ENCODE peak calls at places on chromosome 21, in nine cellular contexts. One of them, this sample, is unnamed.

GRCh38 chr21:18245493-18245967 is 897 bp downstream of the CHODL start:
- DNase-seq in OCI-LY7: no peak
- DNase-seq in GM23248: no peak
- DNase-seq in GM23338: no peak
- DNase-seq in SK-N-SH: peak; percentile 8
- DNase-seq in HCT116: no peak
- DNase-seq in Karpas-422: no peak
- DNase-seq in PC-9: no peak
- DNase-seq in MM.1S: no peak
- DNase-seq in this sample: peak; percentile 16

GRCh38 chr21:21898801-21899200 is 900.6 kb downstream of the NCAM2 start:
- DNase-seq in OCI-LY7: no peak
- DNase-seq in GM23248: no peak
- DNase-seq in GM23338: no peak
- DNase-seq in SK-N-SH: no peak
- DNase-seq in HCT116: no peak
- DNase-seq in Karpas-422: no peak
- DNase-seq in PC-9: no peak
- DNase-seq in MM.1S: no peak
- DNase-seq in this sample: no peak

GRCh38 chr21:27423906-27424595 is 457.2 kb upstream of the ADAMTS5 start:
- DNase-seq in OCI-LY7: no peak
- DNase-seq in GM23248: peak; percentile 47
- DNase-seq in GM23338: peak; percentile 65
- DNase-seq in SK-N-SH: no peak
- DNase-seq in HCT116: no peak
- DNase-seq in Karpas-422: no peak
- DNase-seq in PC-9: no peak
- DNase-seq in MM.1S: no peak
- DNase-seq in this sample: peak; percentile 14

GRCh38 chr21:41112740-41113692 is 54.9 kb upstream of the BACE2 start:
- DNase-seq in OCI-LY7: peak; percentile 3
- DNase-seq in GM23248: peak; percentile 92
- DNase-seq in GM23338: peak; percentile 11
- DNase-seq in SK-N-SH: peak; percentile 23
- DNase-seq in HCT116: no peak
- DNase-seq in Karpas-422: no peak
- DNase-seq in PC-9: peak; percentile 40
- DNase-seq in MM.1S: peak; percentile 52
- DNase-seq in this sample: peak; percentile 74

GRCh38 chr21:42085246-42086077 is 14.3 kb downstream of the UMODL1 start:
- DNase-seq in OCI-LY7: no peak
- DNase-seq in GM23248: no peak
- DNase-seq in GM23338: no peak
- DNase-seq in SK-N-SH: no peak
- DNase-seq in HCT116: no peak
- DNase-seq in Karpas-422: no peak
- DNase-seq in PC-9: no peak
- DNase-seq in MM.1S: no peak
- DNase-seq in this sample: no peak

GRCh38 chr21:42338730-42339715 is 11.8 kb downstream of the TFF2 start:
- DNase-seq in OCI-LY7: no peak
- DNase-seq in GM23248: no peak
- DNase-seq in GM23338: no peak
- DNase-seq in SK-N-SH: no peak
- DNase-seq in HCT116: no peak
- DNase-seq in Karpas-422: no peak
- DNase-seq in PC-9: no peak
- DNase-seq in MM.1S: no peak
- DNase-seq in this sample: no peak

GRCh38 chr21:41823166-41823565 is 56.0 kb downstream of the PRDM15 start:
- DNase-seq in OCI-LY7: no peak
- DNase-seq in GM23248: no peak
- DNase-seq in GM23338: no peak
- DNase-seq in SK-N-SH: no peak
- DNase-seq in HCT116: no peak
- DNase-seq in Karpas-422: no peak
- DNase-seq in PC-9: no peak
- DNase-seq in MM.1S: peak; percentile 80
- DNase-seq in this sample: no peak

GRCh38 chr21:45270306-45270821 is 17.3 kb downstream of the POFUT2 start:
- DNase-seq in OCI-LY7: no peak
- DNase-seq in GM23248: no peak
- DNase-seq in GM23338: peak; percentile 60
- DNase-seq in SK-N-SH: no peak
- DNase-seq in HCT116: no peak
- DNase-seq in Karpas-422: no peak
- DNase-seq in PC-9: no peak
- DNase-seq in MM.1S: no peak
- DNase-seq in this sample: no peak

GRCh38 chr21:45990049-45990711 is 8.6 kb downstream of the COL6A1 start:
- DNase-seq in OCI-LY7: no peak
- DNase-seq in GM23248: no peak
- DNase-seq in GM23338: no peak
- DNase-seq in SK-N-SH: no peak
- DNase-seq in HCT116: no peak
- DNase-seq in Karpas-422: no peak
- DNase-seq in PC-9: no peak
- DNase-seq in MM.1S: no peak
- DNase-seq in this sample: no peak

GRCh38 chr21:45001134-45002095 is 61.6 kb downstream of the SLX9 start:
- DNase-seq in OCI-LY7: no peak
- DNase-seq in GM23248: peak; percentile 91
- DNase-seq in GM23338: no peak
- DNase-seq in SK-N-SH: no peak
- DNase-seq in HCT116: no peak
- DNase-seq in Karpas-422: no peak
- DNase-seq in PC-9: peak; percentile 73
- DNase-seq in MM.1S: no peak
- DNase-seq in this sample: no peak

GRCh38 chr21:35602811-35603210 is 457.5 kb downstream of the SETD4 start:
- DNase-seq in OCI-LY7: no peak
- DNase-seq in GM23248: no peak
- DNase-seq in GM23338: no peak
- DNase-seq in SK-N-SH: no peak
- DNase-seq in HCT116: no peak
- DNase-seq in Karpas-422: peak; percentile 42
- DNase-seq in PC-9: no peak
- DNase-seq in MM.1S: no peak
- DNase-seq in this sample: no peak

GRCh38 chr21:46122241-46122671 is 24.3 kb downstream of the COL6A2 start:
- DNase-seq in OCI-LY7: no peak
- DNase-seq in GM23248: peak; percentile 98
- DNase-seq in GM23338: no peak
- DNase-seq in SK-N-SH: no peak
- DNase-seq in HCT116: no peak
- DNase-seq in Karpas-422: no peak
- DNase-seq in PC-9: no peak
- DNase-seq in MM.1S: no peak
- DNase-seq in this sample: no peak

GRCh38 chr21:38830667-38831525 is 25.2 kb downstream of the ETS2 start:
- DNase-seq in OCI-LY7: peak; percentile 78
- DNase-seq in GM23248: no peak
- DNase-seq in GM23338: no peak
- DNase-seq in SK-N-SH: no peak
- DNase-seq in HCT116: no peak
- DNase-seq in Karpas-422: peak; percentile 86
- DNase-seq in PC-9: no peak
- DNase-seq in MM.1S: no peak
- DNase-seq in this sample: no peak
- H3K9me2 ChIP-seq in OCI-LY7: no peaks in the 10 kb centered on the region
- H3K9me2 ChIP-seq in GM23248: no peaks in the 10 kb centered on the region
- H3K9me2 ChIP-seq in GM23338: no peaks in the 10 kb centered on the region
- H3K9me2 ChIP-seq in SK-N-SH: no peaks in the 10 kb centered on the region
- H3K9me2 ChIP-seq in HCT116: no peaks in the 10 kb centered on the region
- H3K9me2 ChIP-seq in Karpas-422: no peaks in the 10 kb centered on the region
- H3K9me2 ChIP-seq in PC-9: no peaks in the 10 kb centered on the region
- H3K9me2 ChIP-seq in MM.1S: no peaks in the 10 kb centered on the region
- H3K9me2 ChIP-seq in this sample: no peaks in the 10 kb centered on the region

DNA sequence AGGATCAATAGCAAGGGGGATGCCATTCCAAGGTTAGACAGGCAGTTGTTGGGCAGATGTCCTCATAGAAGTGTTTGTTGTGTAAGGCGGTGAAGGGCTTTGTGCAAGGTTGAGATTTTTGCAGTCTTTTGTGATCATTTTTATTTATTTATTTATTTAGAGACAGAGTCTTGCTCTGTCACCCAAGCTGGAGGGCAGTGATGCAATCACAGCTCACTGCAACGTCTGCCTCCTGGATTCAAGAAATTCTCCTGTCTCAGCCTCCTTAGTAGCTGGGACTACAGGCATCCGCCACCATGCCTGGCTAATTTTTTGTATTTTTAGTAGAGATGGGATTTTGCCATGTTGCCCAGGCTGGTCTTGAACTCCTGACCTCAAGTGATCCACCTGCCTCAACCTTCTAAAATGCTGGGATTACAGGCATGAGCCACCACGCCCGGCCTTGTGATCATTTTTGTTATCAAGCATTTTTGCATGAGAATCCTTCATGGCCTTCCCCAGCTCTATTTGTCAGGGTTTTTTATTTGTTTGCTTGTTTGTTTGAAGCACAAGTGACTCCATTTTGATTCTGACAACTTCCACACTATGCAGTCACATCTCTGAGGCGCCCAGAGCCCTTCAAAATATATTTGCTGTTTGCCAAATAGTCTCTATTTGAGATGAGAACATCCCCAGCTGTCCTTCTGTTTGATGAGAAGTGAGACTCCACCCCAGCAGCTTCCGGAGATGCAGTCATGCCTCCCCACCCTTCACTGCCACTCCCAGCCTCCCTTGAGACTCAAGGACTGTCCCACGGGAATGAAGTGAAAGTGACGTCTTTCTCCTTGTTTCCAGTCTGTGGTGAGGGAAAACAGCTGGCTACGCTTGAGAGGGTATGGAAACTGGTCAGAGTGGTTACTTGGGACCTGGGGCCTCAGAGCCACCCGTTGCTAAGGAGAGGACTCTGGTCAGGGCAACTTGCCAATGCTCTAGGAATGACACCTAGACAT is 38.0 kb downstream of the TMEM50B start:
- DNase-seq in OCI-LY7: peak; percentile 85
- DNase-seq in GM23248: peak; percentile 81
- DNase-seq in GM23338: no peak
- DNase-seq in SK-N-SH: no peak
- DNase-seq in HCT116: no peak
- DNase-seq in Karpas-422: peak; percentile 73
- DNase-seq in PC-9: peak; percentile 22
- DNase-seq in MM.1S: no peak
- DNase-seq in this sample: peak; percentile 16
- H3K4me1 ChIP-seq in OCI-LY7: peaks cover 61% of the 10 kb centered on the region
- H3K4me1 ChIP-seq in GM23248: peaks cover 13% of the 10 kb centered on the region
- H3K4me1 ChIP-seq in GM23338: no peaks in the 10 kb centered on the region
- H3K4me1 ChIP-seq in SK-N-SH: no peaks in the 10 kb centered on the region
- H3K4me1 ChIP-seq in HCT116: peaks cover 5% of the 10 kb centered on the region
- H3K4me1 ChIP-seq in Karpas-422: peaks cover 29% of the 10 kb centered on the region
- H3K4me1 ChIP-seq in PC-9: no peaks in the 10 kb centered on the region
- H3K4me1 ChIP-seq in MM.1S: no peaks in the 10 kb centered on the region
- H3K4me1 ChIP-seq in this sample: no peaks in the 10 kb centered on the region

GRCh38 chr21:16113052-16113715 is 383.4 kb downstream of the USP25 start:
- DNase-seq in OCI-LY7: no peak
- DNase-seq in GM23248: peak; percentile 40
- DNase-seq in GM23338: no peak
- DNase-seq in SK-N-SH: no peak
- DNase-seq in HCT116: no peak
- DNase-seq in Karpas-422: no peak
- DNase-seq in PC-9: no peak
- DNase-seq in MM.1S: no peak
- DNase-seq in this sample: no peak
- H3K4me2 ChIP-seq in OCI-LY7: no peak overlapping the region
- H3K4me2 ChIP-seq in GM23248: peak overlapping the region; percentile 30
- H3K4me2 ChIP-seq in GM23338: no peak overlapping the region
- H3K4me2 ChIP-seq in SK-N-SH: no peak overlapping the region
- H3K4me2 ChIP-seq in HCT116: no peak overlapping the region
- H3K4me2 ChIP-seq in Karpas-422: no peak overlapping the region
- H3K4me2 ChIP-seq in PC-9: no peak overlapping the region
- H3K4me2 ChIP-seq in MM.1S: no peak overlapping the region
- H3K4me2 ChIP-seq in this sample: no peak overlapping the region

GRCh38 chr21:29526545-29526944 is 227.8 kb downstream of the BACH1 start:
- DNase-seq in OCI-LY7: peak; percentile 12
- DNase-seq in GM23248: no peak
- DNase-seq in GM23338: no peak
- DNase-seq in SK-N-SH: no peak
- DNase-seq in HCT116: no peak
- DNase-seq in Karpas-422: no peak
- DNase-seq in PC-9: no peak
- DNase-seq in MM.1S: no peak
- DNase-seq in this sample: no peak

GRCh38 chr21:29524055-29524454 is 225.3 kb downstream of the BACH1 start:
- DNase-seq in OCI-LY7: no peak
- DNase-seq in GM23248: no peak
- DNase-seq in GM23338: no peak
- DNase-seq in SK-N-SH: no peak
- DNase-seq in HCT116: no peak
- DNase-seq in Karpas-422: no peak
- DNase-seq in PC-9: no peak
- DNase-seq in MM.1S: no peak
- DNase-seq in this sample: no peak

GRCh38 chr21:29520146-29520545 is 221.4 kb downstream of the BACH1 start:
- DNase-seq in OCI-LY7: no peak
- DNase-seq in GM23248: no peak
- DNase-seq in GM23338: no peak
- DNase-seq in SK-N-SH: no peak
- DNase-seq in HCT116: no peak
- DNase-seq in Karpas-422: no peak
- DNase-seq in PC-9: no peak
- DNase-seq in MM.1S: no peak
- DNase-seq in this sample: no peak

GRCh38 chr21:29523646-29524045 is 224.9 kb downstream of the BACH1 start:
- DNase-seq in OCI-LY7: no peak
- DNase-seq in GM23248: peak; percentile 61
- DNase-seq in GM23338: no peak
- DNase-seq in SK-N-SH: no peak
- DNase-seq in HCT116: no peak
- DNase-seq in Karpas-422: no peak
- DNase-seq in PC-9: no peak
- DNase-seq in MM.1S: no peak
- DNase-seq in this sample: no peak

DNA sequence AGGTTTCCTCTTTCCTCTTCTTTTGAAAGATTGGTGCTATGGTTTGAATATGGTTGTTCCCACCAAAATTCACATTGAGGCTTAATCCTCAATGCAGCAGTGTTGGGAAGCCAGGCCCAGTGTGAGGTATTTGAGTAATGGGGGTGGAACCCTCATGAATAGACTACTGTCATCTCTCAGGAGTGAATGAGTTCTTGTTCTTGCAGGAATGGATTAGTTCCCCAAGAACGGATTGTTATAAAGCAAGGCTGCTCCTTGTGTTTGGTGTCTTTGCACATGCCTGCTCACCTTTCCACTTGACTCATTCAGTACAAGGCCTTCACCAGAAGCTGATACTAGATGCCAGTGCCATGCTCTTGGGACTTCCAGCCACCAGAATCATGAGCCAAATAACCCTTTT is 223.2 kb downstream of the BACH1 start:
- DNase-seq in OCI-LY7: no peak
- DNase-seq in GM23248: no peak
- DNase-seq in GM23338: no peak
- DNase-seq in SK-N-SH: no peak
- DNase-seq in HCT116: no peak
- DNase-seq in Karpas-422: no peak
- DNase-seq in PC-9: no peak
- DNase-seq in MM.1S: no peak
- DNase-seq in this sample: no peak
- H3K9me2 ChIP-seq in OCI-LY7: no peaks in the 10 kb centered on the region
- H3K9me2 ChIP-seq in GM23248: no peaks in the 10 kb centered on the region
- H3K9me2 ChIP-seq in GM23338: peaks cover 4% of the 10 kb centered on the region
- H3K9me2 ChIP-seq in SK-N-SH: no peaks in the 10 kb centered on the region
- H3K9me2 ChIP-seq in HCT116: no peaks in the 10 kb centered on the region
- H3K9me2 ChIP-seq in Karpas-422: no peaks in the 10 kb centered on the region
- H3K9me2 ChIP-seq in PC-9: no peaks in the 10 kb centered on the region
- H3K9me2 ChIP-seq in MM.1S: no peaks in the 10 kb centered on the region
- H3K9me2 ChIP-seq in this sample: no peaks in the 10 kb centered on the region